ENCODE peak calls at places on chromosome 21, in four cellular contexts. G, L, P and Q are unnamed samples.

GRCh38 chr21:26169611-26170470 is 729 bp downstream of the APP start:
- DNase-seq in P (no peak), L (peak), G (no peak), Q (peak)

GRCh38 chr21:31363720-31364119 is 19.7 kb upstream of the TIAM1 start:
- DNase-seq in L (no peak), G (no peak), P (no peak), Q (no peak)

GRCh38 chr21:32771134-32771523 is 426 bp downstream of the PAXBP1 start:
- DNase-seq in P (peak), G (no peak), L (peak), Q (peak)

GRCh38 chr21:33657124-33657842 is 15.0 kb downstream of the ITSN1 start:
- DNase-seq in L (no peak), G (no peak), P (no peak), Q (no peak)

GRCh38 chr21:40143822-40144525 is 276.7 kb downstream of the PCP4 start:
- DNase-seq in G (no peak), L (peak), P (peak), Q (peak)

GRCh38 chr21:38613686-38614085 is 115.4 kb upstream of the ERG start:
- DNase-seq in P (no peak), L (no peak), G (no peak), Q (no peak)

GRCh38 chr21:33201945-33202344 is 27.8 kb upstream of the IFNAR2 start:
- DNase-seq in G (no peak), P (no peak), L (no peak), Q (no peak)

GRCh38 chr21:33299181-33299752 is 25.5 kb upstream of the IFNAR1 start:
- DNase-seq in L (no peak), G (peak), P (no peak), Q (no peak)

GRCh38 chr21:31354604-31355443 is 10.8 kb upstream of the TIAM1 start:
- DNase-seq in L (peak), G (peak), P (no peak), Q (no peak)

GRCh38 chr21:44455524-44456206 is 355 bp downstream of the LRRC3 start:
- DNase-seq in L (peak), G (no peak), P (no peak), Q (peak)
- TF ChIP-seq PBX3 in L (no peak), G (no peak), P (no peak), Q (no peak)

GRCh38 chr21:34861302-34861701 is 187.8 kb downstream of the RUNX1 start:
- DNase-seq in P (no peak), G (no peak), L (no peak), Q (no peak)

GRCh38 chr21:34867785-34868184 is 181.3 kb downstream of the RUNX1 start:
- DNase-seq in G (no peak), L (no peak), P (no peak), Q (no peak)

GRCh38 chr21:34862951-34863350 is 186.2 kb downstream of the RUNX1 start:
- DNase-seq in G (no peak), L (no peak), P (no peak), Q (no peak)

GRCh38 chr21:34865922-34866271 is 183.2 kb downstream of the RUNX1 start:
- DNase-seq in P (peak), G (peak), L (no peak), Q (no peak)

GRCh38 chr21:34864370-34865209 is 184.5 kb downstream of the RUNX1 start:
- DNase-seq in G (no peak), P (no peak), L (no peak), Q (no peak)
- H3K4me2 ChIP-seq in G (peak), P (no peak), L (peak), Q (no peak)

DNA sequence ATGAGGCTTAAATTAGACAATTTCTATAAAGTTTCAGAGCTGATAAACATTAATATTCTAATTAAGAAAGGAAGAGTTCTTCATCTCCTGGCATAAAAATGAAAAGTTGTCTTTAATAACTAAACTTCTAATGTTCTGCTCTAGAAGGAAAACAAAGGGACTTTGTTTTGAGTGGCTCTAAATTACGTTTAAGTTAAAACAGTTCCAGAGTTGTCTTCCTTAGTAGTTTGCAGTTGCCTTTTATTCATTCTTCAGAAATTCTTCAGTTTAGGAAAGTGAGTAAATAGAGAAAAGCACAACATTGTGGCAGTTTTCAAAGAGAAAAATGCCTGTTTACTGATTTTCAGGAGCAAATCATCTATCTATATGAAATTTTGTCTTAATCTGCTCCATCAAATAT is 86.9 kb downstream of the TTC3 start:
- DNase-seq in G (no peak), P (no peak), L (no peak), Q (no peak)
- TF ChIP-seq SMC3 in G (no peak), P (no peak), L (no peak), Q (no peak)

DNA sequence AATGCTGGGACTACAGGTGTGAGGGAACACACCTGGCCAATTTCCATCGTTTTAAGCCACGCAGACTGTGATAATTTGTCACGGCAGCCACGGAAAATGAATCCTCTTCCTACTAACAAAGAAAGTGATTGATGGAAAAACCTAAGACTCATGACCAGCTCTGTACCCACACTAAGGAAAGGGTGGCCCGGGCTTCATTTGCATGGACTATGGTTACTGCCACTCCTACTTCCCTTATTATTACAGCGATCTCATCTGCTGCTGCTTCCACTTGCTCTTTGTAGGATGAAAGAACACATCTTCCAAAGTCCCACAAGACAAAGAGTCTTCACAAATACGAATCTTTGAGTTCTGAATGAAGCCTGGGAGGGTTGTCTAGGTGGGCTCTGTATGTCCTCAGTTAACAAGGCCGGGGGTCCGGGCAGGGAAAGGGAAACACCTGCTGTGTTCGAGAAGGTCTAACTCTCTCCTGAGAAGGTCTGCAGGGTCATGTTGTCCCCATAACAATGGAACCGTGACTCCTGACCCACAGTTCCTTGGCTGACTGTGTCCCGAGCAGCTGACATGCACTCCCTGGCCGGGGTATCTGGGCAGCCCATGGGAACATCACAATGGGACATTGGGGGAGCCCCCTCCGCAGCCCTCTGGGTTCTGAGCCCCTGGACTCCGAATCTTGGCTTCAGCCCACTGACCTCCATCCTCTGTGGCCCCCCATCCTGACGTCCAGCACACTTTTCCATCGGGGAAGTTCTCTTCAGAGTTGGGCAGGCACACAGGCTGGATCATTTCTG is 13.3 kb upstream of the TFF1 start:
- DNase-seq in P (no peak), L (no peak), G (no peak), Q (no peak)
- TF ChIP-seq PBX3 in P (no peak), L (no peak), G (no peak), Q (no peak)

GRCh38 chr21:28439246-28439645 is 553.4 kb downstream of the LTN1 start:
- DNase-seq in L (no peak), P (no peak), G (no peak), Q (no peak)
- H3K4me2 ChIP-seq in L (no peak), P (no peak), G (no peak), Q (no peak)

DNA sequence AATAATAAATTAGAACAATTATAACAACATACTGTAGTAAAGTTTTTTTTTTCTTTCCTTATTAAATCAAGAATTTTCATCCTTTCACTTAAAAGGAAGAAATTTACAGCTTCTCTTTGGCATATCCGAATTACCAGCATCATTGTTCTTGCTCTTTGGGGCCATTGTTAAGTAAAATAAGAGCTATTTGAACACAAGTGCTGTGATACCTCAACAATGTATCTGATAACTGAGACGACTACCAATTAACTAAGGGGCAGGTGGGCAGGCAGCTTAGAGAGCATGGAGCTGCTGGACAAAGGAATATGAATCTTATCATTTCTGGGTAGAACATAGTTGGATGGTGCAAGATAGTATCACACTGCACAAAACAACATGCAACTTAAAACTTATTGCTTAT is 719.9 kb upstream of the TMPRSS15 start:
- DNase-seq in P (no peak), G (no peak), L (no peak), Q (no peak)
- TF ChIP-seq SMC3 in P (no peak), G (no peak), L (no peak), Q (no peak)

GRCh38 chr21:41360072-41360821 is 1.6 kb upstream of the MX2 start:
- DNase-seq in L (no peak), G (no peak), P (peak), Q (no peak)
- TF ChIP-seq PBX3 in L (no peak), G (no peak), P (no peak), Q (no peak)

GRCh38 chr21:44812640-44813039 is 5.2 kb downstream of the SUMO3 start:
- DNase-seq in G (no peak), L (no peak), P (no peak), Q (no peak)
- H3K4me2 ChIP-seq in G (no peak), L (no peak), P (no peak), Q (no peak)

GRCh38 chr21:36321325-36322082 is 1.5 kb downstream of the MORC3 start:
- DNase-seq in P (no peak), G (no peak), L (no peak), Q (peak)

GRCh38 chr21:36322083-36322424 is 2.1 kb downstream of the MORC3 start:
- DNase-seq in P (no peak), L (no peak), G (no peak), Q (no peak)

GRCh38 chr21:36319767-36320420 is at the start of gene MORC3:
- DNase-seq in L (peak), P (peak), G (peak), Q (peak)

GRCh38 chr21:36323032-36323431 is 3.0 kb downstream of the MORC3 start:
- DNase-seq in L (no peak), G (no peak), P (no peak), Q (no peak)

GRCh38 chr21:36320421-36321324 is 676 bp downstream of the MORC3 start:
- DNase-seq in G (peak), P (peak), L (peak), Q (peak)
- TF ChIP-seq SMC3 in G (no peak), P (no peak), L (no peak), Q (no peak)

GRCh38 chr21:46205766-46206162 is 21.5 kb upstream of the SPATC1L start:
- DNase-seq in P (no peak), L (no peak), G (no peak), Q (no peak)
- TF ChIP-seq PBX3 in P (no peak), L (no peak), G (no peak), Q (no peak)